ENCODE peak calls at places on chromosomes 13 and 19, in nine cellular contexts. N, W, T, P, A, F, Y, Z and I are unnamed samples.

GRCh38 chr19:6662692-6663091 is 7.3 kb downstream of the TNFSF14 start:
- DNase-seq in T (no peak), P (no peak), A (no peak), F (no peak), Y (no peak), Z (no peak), W (no peak), N (no peak), I (no peak)

GRCh38 chr19:5534787-5535586 is 32.8 kb downstream of the TINCR start:
- DNase-seq in N (no peak), F (no peak), A (no peak), Y (no peak), W (no peak), Z (no peak), T (no peak), P (peak; percentile 21), I (no peak)

GRCh38 chr19:41999071-41999877 is 5.2 kb upstream of the ATP1A3 start:
- DNase-seq in N (no peak), F (no peak), T (no peak), Z (no peak), Y (no peak), W (no peak), P (no peak), A (no peak), I (no peak)

GRCh38 chr13:92806215-92806614 is 420.4 kb upstream of the GPC6 start:
- DNase-seq in P (peak; percentile 20), N (no peak), Z (peak; percentile 24), T (no peak), Y (no peak), W (no peak), A (no peak), F (no peak), I (peak; percentile 66)

GRCh38 chr19:42207767-42208259 is 9.7 kb downstream of the DEDD2 start:
- DNase-seq in N (peak; percentile 84), A (peak; percentile 84), F (peak; percentile 47), Y (no peak), W (no peak), P (peak; percentile 83), Z (peak; percentile 79), T (no peak), I (peak; percentile 86)

GRCh38 chr19:2602391-2603181 is 99.9 kb downstream of the GNG7 start:
- DNase-seq in T (peak; percentile 99), P (peak; percentile 96), Y (peak; percentile 87), A (no peak), N (peak; percentile 73), F (peak; percentile 42), Z (peak; percentile 97), W (peak; percentile 96), I (peak; percentile 43)

GRCh38 chr19:49809155-49809986 is 3.7 kb downstream of the FUZ start:
- DNase-seq in P (no peak), W (peak; percentile 80), F (no peak), Z (peak; percentile 57), A (no peak), Y (peak; percentile 67), N (no peak), T (peak; percentile 37), I (peak; percentile 48)

GRCh38 chr13:69580255-69580654 is 527.4 kb upstream of the ATXN8OS start:
- DNase-seq in P (no peak), F (no peak), N (no peak), T (no peak), A (no peak), Z (no peak), Y (no peak), W (no peak), I (no peak)

GRCh38 chr13:26726684-26727083 is 33.9 kb downstream of the GPR12 start:
- DNase-seq in T (no peak), W (no peak), N (no peak), P (no peak), F (no peak), Z (no peak), A (no peak), Y (no peak), I (no peak)